ENCODE peak calls at places on chromosome 6, in seven cellular contexts. W is lower lobe of right lung, G is psoas muscle, Y is small intestine, E is K562, I is ovary, U is heart right ventricle. J is an unnamed sample. For H3K36me3, the result is how much of the 10 kb centered on the place peaks cover.

GRCh38 chr6:125415921-125416320 is 114.2 kb upstream of the HDDC2 start:
- DNase-seq in W (no peak), G (no peak), Y (no peak), E (no peak), I (no peak), U (no peak), J (no peak)

GRCh38 chr6:76681781-76682180 is 609.3 kb upstream of the IMPG1 start:
- DNase-seq in W (no peak), G (no peak), Y (no peak), E (no peak), I (no peak), U (no peak), J (no peak)

GRCh38 chr6:53824714-53825113 is 29.9 kb downstream of the LRRC1 start:
- DNase-seq in W (no peak), G (no peak), Y (no peak), E (no peak), I (no peak), U (no peak), J (no peak)

GRCh38 chr6:67369679-67370078 is 1265.4 kb upstream of the ADGRB3 start:
- DNase-seq in W (no peak), G (no peak), Y (no peak), E (no peak), I (no peak), U (no peak), J (no peak)

GRCh38 chr6:45991189-45991588 is 24.5 kb downstream of the CLIC5 start:
- DNase-seq in W (no peak), G (no peak), Y (no peak), E (no peak), I (no peak), U (no peak), J (no peak)

GRCh38 chr6:161292145-161292544 is 18.3 kb upstream of the AGPAT4 start:
- DNase-seq in W (no peak), G (no peak), Y (no peak), E (no peak), I (no peak), U (no peak), J (no peak)

GRCh38 chr6:148002067-148002466 is 340.6 kb upstream of the SASH1 start:
- DNase-seq in W (no peak), G (no peak), Y (no peak), E (no peak), I (no peak), U (no peak), J (no peak)

GRCh38 chr6:44022296-44022661 is 105.0 kb downstream of the MRPL14 start:
- DNase-seq in W (no peak), G (no peak), Y (no peak), E (no peak), I (no peak), U (no peak), J (no peak)

GRCh38 chr6:107129370-107129925 is 14.1 kb upstream of the BEND3 start:
- DNase-seq in W (no peak), G (no peak), Y (peak), E (peak), I (no peak), U (no peak), J (peak)

GRCh38 chr6:31180500-31180899 is 10.0 kb upstream of the POU5F1 start:
- DNase-seq in W (peak), G (peak), Y (no peak), E (no peak), I (peak), U (peak), J (peak)

GRCh38 chr6:38179300-38179699 is 359.8 kb downstream of the ZFAND3 start:
- DNase-seq in W (no peak), G (no peak), Y (no peak), E (no peak), I (peak), U (no peak), J (no peak)

GRCh38 chr6:79257381-79258205 is 23.1 kb upstream of the HMGN3 start:
- DNase-seq in W (no peak), G (no peak), Y (no peak), E (peak), I (no peak), U (no peak), J (peak)

GRCh38 chr6:90402831-90403192 is 106.2 kb upstream of the BACH2 start:
- DNase-seq in W (no peak), G (no peak), Y (no peak), E (no peak), I (no peak), U (no peak), J (no peak)

GRCh38 chr6:12459945-12460800 is 170.0 kb downstream of the EDN1 start:
- DNase-seq in W (no peak), G (no peak), Y (no peak), E (no peak), I (no peak), U (no peak), J (no peak)

GRCh38 chr6:80173411-80173810 is 66.9 kb downstream of the BCKDHB start:
- DNase-seq in W (no peak), G (no peak), Y (no peak), E (no peak), I (no peak), U (no peak), J (no peak)

GRCh38 chr6:153044295-153044694 is 41.8 kb upstream of the MTRF1L start:
- DNase-seq in W (no peak), G (no peak), Y (no peak), E (no peak), I (no peak), U (no peak), J (no peak)

GRCh38 chr6:77416839-77417238 is 46.5 kb downstream of the HTR1B start:
- DNase-seq in W (no peak), G (no peak), Y (no peak), E (no peak), I (no peak), U (no peak), J (no peak)

GRCh38 chr6:142907544-142907943 is 37.4 kb downstream of the HIVEP2 start:
- DNase-seq in W (no peak), G (no peak), Y (no peak), E (no peak), I (no peak), U (no peak), J (no peak)

GRCh38 chr6:10320291-10320690 is 94.6 kb downstream of the TFAP2A start:
- DNase-seq in W (no peak), G (no peak), Y (no peak), E (no peak), I (no peak), U (no peak), J (no peak)

GRCh38 chr6:40395066-40395697 is 192.0 kb downstream of the LRFN2 start:
- DNase-seq in W (no peak), G (peak), Y (no peak), E (no peak), I (no peak), U (no peak), J (no peak)

GRCh38 chr6:142758257-142759025 is 186.5 kb downstream of the HIVEP2 start:
- DNase-seq in W (no peak), G (no peak), Y (no peak), E (no peak), I (no peak), U (no peak), J (no peak)

GRCh38 chr6:138682722-138683521 is 90.6 kb upstream of the CCDC28A start:
- DNase-seq in W (no peak), G (no peak), Y (no peak), E (peak), I (no peak), U (peak), J (no peak)

GRCh38 chr6:105681061-105681460 is 278.2 kb upstream of the PREP start:
- DNase-seq in W (no peak), G (no peak), Y (no peak), E (no peak), I (no peak), U (no peak), J (no peak)

GRCh38 chr6:24775520-24776058 is 852 bp downstream of the GMNN start:
- DNase-seq in W (no peak), G (no peak), Y (no peak), E (peak), I (no peak), U (no peak), J (no peak)

GRCh38 chr6:74834967-74835366 is 370.9 kb downstream of the COL12A1 start:
- DNase-seq in W (no peak), G (no peak), Y (no peak), E (no peak), I (no peak), U (no peak), J (no peak)

GRCh38 chr6:139370047-139370706 is 4.3 kb downstream of the CITED2 start:
- DNase-seq in W (no peak), G (no peak), Y (peak), E (peak), I (no peak), U (no peak), J (no peak)

GRCh38 chr6:108732101-108732870 is 115.9 kb upstream of the ARMC2 start:
- DNase-seq in W (no peak), G (no peak), Y (peak), E (no peak), I (no peak), U (no peak), J (no peak)

GRCh38 chr6:88567696-88568095 is 395.7 kb downstream of the RNGTT start:
- DNase-seq in W (no peak), G (no peak), Y (no peak), E (no peak), I (no peak), U (no peak), J (no peak)

GRCh38 chr6:147906361-147906760 is 397.9 kb downstream of the SAMD5 start:
- DNase-seq in W (no peak), G (no peak), Y (no peak), E (no peak), I (no peak), U (no peak), J (no peak)

GRCh38 chr6:143410859-143411270 is 39.6 kb downstream of the ADAT2 start:
- DNase-seq in W (no peak), G (no peak), Y (no peak), E (no peak), I (no peak), U (no peak), J (no peak)

GRCh38 chr6:48747040-48747439 is 636.0 kb upstream of the PTCHD4 start:
- DNase-seq in W (no peak), G (no peak), Y (no peak), E (no peak), I (no peak), U (no peak), J (no peak)

GRCh38 chr6:53112404-53112803 is 36.2 kb downstream of the GCM1 start:
- DNase-seq in W (peak), G (no peak), Y (peak), E (no peak), I (no peak), U (no peak), J (no peak)

GRCh38 chr6:116465246-116465645 is 4.1 kb downstream of the CALHM6 start:
- DNase-seq in W (peak), G (no peak), Y (no peak), E (no peak), I (no peak), U (no peak), J (peak)

GRCh38 chr6:41594326-41594725 is 43.9 kb upstream of the MDFI start:
- DNase-seq in W (no peak), G (no peak), Y (no peak), E (no peak), I (no peak), U (no peak), J (no peak)

GRCh38 chr6:106026748-106027147 is 59.4 kb upstream of the PRDM1 start:
- DNase-seq in W (no peak), G (no peak), Y (no peak), E (no peak), I (no peak), U (no peak), J (no peak)

GRCh38 chr6:95417856-95418255 is 159.5 kb upstream of the MANEA start:
- DNase-seq in W (no peak), G (no peak), Y (no peak), E (no peak), I (no peak), U (no peak), J (no peak)

GRCh38 chr6:31293343-31293742 is 21.5 kb upstream of the HLA-C start:
- DNase-seq in W (no peak), G (no peak), Y (no peak), E (no peak), I (no peak), U (no peak), J (no peak)

DNA sequence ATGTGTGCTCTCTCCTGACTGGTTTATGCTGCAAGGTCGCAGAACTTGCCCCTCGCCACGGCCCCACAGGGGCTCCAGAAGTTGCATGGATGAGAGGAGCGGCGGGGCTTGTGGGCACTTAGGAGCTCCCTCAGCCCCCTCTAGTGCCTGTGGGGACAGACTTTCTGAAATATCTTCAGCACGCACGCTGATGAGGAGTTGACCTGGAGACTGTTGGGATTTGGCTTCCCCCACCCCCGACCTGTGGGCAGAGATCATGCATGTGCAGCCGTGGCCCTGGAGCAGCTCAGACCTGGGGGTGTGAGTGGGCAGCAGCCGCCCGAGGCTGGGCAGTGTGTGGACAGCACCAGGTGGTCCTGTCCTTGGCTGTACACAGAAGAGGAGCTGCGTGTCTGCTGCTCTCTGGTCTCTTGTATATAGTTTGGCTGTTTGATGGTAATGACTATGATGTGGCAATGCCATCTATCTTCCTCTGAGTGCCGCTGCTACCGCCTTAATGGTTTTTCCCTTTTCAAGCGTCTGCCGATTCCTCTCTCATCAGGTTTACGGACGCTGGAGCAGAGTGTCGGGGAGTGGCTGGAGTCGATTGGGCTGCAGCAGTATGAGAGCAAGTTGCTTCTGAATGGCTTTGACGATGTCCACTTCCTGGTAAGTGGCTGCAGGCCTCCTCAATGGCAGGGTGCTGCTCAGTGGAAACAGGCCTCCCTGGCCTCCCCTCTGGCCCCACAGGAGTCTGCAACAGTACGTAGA is 81.4 kb downstream of the TCP11 start:
- DNase-seq in W (no peak), G (no peak), Y (no peak), E (no peak), I (no peak), U (no peak), J (no peak)
- H3K36me3 ChIP-seq in W (half or more), G (half or more), Y (under half), E (under half), I (under half), U (half or more), J (under half)

DNA sequence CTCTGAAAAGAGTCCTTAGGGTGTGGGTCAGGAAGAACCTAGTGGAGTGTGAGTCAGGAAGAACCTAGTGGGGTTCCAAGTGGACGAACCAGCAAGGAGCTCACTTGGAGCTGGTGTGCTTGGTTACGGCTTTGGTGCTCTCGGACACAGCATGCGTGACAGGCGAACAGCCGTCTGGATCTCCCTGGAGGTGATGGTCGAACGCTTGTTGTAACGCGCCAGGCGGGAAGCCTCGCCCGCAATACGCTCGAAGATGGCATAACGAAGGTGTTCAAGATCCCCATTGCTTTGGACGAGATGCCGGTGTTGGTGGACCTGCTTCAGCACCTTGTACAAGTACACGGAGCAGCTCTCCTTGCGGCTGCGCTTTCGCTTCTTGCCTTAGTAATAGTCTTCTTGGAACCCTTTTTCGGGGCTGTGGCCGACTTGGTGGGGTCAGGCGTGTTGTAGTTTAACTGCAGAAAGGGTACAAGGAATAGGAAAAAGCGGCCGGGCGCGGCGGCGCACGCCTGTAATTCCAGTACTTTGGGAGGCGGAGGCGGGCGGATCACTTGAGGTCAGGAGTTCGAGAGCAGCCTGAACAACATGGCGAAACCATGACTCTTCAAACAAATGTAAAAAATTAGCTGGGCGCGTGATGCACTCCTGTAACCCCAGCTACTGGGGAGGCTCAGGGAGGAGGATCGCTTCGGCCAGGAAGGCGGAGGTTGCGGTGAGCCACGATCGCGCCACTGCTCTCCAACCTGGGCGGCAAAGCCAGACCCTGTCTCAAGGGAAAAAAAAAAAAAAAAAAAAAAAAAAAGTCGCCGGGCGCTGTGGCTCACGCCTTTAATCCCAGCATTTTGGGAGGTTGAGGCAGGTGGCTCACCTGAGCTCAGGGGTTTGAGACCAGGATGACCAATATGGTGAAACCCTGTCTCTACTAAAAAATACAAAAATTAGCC is 48.0 kb downstream of the OR2B2 start:
- DNase-seq in W (peak), G (no peak), Y (peak), E (peak), I (peak), U (no peak), J (peak)
- H3K4me3 ChIP-seq in W (peak), G (peak), Y (peak), E (peak), I (peak), U (peak), J (peak)

DNA sequence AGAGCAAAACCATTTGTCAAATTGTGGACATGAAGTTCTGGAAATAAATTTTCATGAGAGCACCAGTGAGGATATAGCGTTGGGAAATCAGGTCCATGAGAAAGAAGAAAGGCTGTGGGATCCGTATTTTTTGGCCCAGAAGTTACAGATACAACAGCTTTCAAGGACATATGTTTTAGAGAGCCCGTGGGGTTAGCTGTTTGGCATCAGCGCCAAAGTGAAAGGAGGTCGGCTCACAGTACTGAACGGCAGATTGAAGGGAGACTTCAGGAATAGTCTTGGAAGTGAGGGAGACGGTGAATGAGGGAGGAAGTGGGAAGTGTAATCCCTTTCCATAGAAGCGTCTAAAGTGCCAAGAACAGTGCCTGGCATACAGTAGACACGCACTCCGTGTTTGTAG is 31.8 kb downstream of the ZDHHC14 start:
- DNase-seq in W (no peak), G (no peak), Y (no peak), E (no peak), I (peak), U (no peak), J (no peak)
- H3K36me3 ChIP-seq in W (under half), G (under half), Y (under half), E (under half), I (under half), U (under half), J (under half)

GRCh38 chr6:70673054-70673453 is 5.4 kb downstream of the SMAP1 start:
- DNase-seq in W (no peak), G (no peak), Y (no peak), E (no peak), I (no peak), U (no peak), J (no peak)
- H3K4me3 ChIP-seq in W (no peak), G (no peak), Y (no peak), E (no peak), I (no peak), U (no peak), J (no peak)